ENCODE peak calls at places on chromosomes 1 and 21, in seven cellular contexts. Z is NCI-H69, Y is NCI-H1436, O is 8988T, A is T-helper 2 cell, I is HT1080, M is EH. C is an unnamed sample.
A peak's percentile ranks its signal among the peaks of the same experiment; 100 is the strongest.

GRCh38 chr1:175201061-175201508 is 8.5 kb upstream of the KIAA0040 start:
- DNase-seq in Z (peak; percentile 56), Y (no peak), O (no peak), A (no peak), I (no peak), M (peak; percentile 92), C (peak; percentile 18)

GRCh38 chr1:116826818-116827606 is 72.8 kb downstream of the CD2 start:
- DNase-seq in Z (peak; percentile 71), Y (no peak), O (no peak), A (no peak), I (peak; percentile 87), M (peak; percentile 35), C (no peak)

GRCh38 chr1:108749081-108749480 is 2.6 kb downstream of the STXBP3 start:
- DNase-seq in Z (no peak), Y (no peak), O (no peak), A (no peak), I (no peak), M (no peak), C (no peak)

GRCh38 chr1:210239295-210240155 is 6.9 kb downstream of the SERTAD4 start:
- DNase-seq in Z (peak; percentile 39), Y (no peak), O (no peak), A (no peak), I (peak; percentile 80), M (peak; percentile 96), C (peak; percentile 79)

GRCh38 chr1:187042538-187042937 is 213.8 kb downstream of the PLA2G4A start:
- DNase-seq in Z (peak; percentile 70), Y (no peak), O (no peak), A (no peak), I (no peak), M (no peak), C (no peak)

GRCh38 chr1:204080163-204080903 is 7.4 kb downstream of the SOX13 start:
- DNase-seq in Z (peak; percentile 94), Y (peak; percentile 95), O (peak; percentile 82), A (no peak), I (peak; percentile 72), M (peak; percentile 93), C (peak; percentile 96)

GRCh38 chr1:196951711-196952394 is 8.3 kb downstream of the CFHR2 start:
- DNase-seq in Z (no peak), Y (no peak), O (no peak), A (no peak), I (peak; percentile 28), M (no peak), C (no peak)

GRCh38 chr1:14183312-14183711 is 415.2 kb upstream of the KAZN start:
- DNase-seq in Z (no peak), Y (no peak), O (no peak), A (no peak), I (no peak), M (no peak), C (no peak)

GRCh38 chr1:40092241-40092640 is 4.8 kb downstream of the PPT1 start:
- DNase-seq in Z (no peak), Y (no peak), O (no peak), A (no peak), I (no peak), M (no peak), C (no peak)

GRCh38 chr1:41540886-41541591 is 56.6 kb upstream of the EDN2 start:
- DNase-seq in Z (no peak), Y (no peak), O (no peak), A (no peak), I (peak; percentile 67), M (peak; percentile 11), C (peak; percentile 17)

GRCh38 chr21:40173833-40174232 is 306.6 kb downstream of the PCP4 start:
- DNase-seq in Z (peak; percentile 9), Y (no peak), O (no peak), A (no peak), I (no peak), M (no peak), C (no peak)

GRCh38 chr1:63461661-63462230 is 61.3 kb downstream of the ITGB3BP start:
- DNase-seq in Z (no peak), Y (no peak), O (no peak), A (no peak), I (no peak), M (no peak), C (no peak)

GRCh38 chr1:239253032-239253431 is 133.3 kb upstream of the CHRM3 start:
- DNase-seq in Z (no peak), Y (no peak), O (no peak), A (no peak), I (peak; percentile 45), M (no peak), C (peak; percentile 31)

GRCh38 chr1:86154581-86155060 is 2.0 kb downstream of the COL24A1 start:
- DNase-seq in Z (no peak), Y (no peak), O (no peak), A (no peak), I (no peak), M (peak; percentile 88), C (peak; percentile 32)